ENCODE peak calls at places on chromosomes 5 and 9, in nine cellular contexts. M is HCT116, G is OCI-LY7, O is hepatocyte, K is MM.1S, S is GM23338, Q is PC-3, A is GM23248, C is SK-N-SH. L is an unnamed sample. For H3K9me2, the result is how much of the 10 kb centered on the place peaks cover.

GRCh38 chr5:67350185-67350584 is 153.6 kb upstream of the CD180 start:
- DNase-seq in C (no peak), M (no peak), O (no peak), A (peak), S (no peak), K (no peak), Q (no peak), G (no peak), L (no peak)

GRCh38 chr9:92151691-92152393 is 36.6 kb upstream of the SPTLC1 start:
- DNase-seq in C (peak), M (no peak), G (no peak), O (peak), A (peak), Q (peak), S (no peak), K (no peak), L (peak)

GRCh38 chr9:91530829-91531228 is 107.2 kb upstream of the NFIL3 start:
- DNase-seq in A (no peak), C (no peak), M (no peak), K (no peak), Q (no peak), O (no peak), S (no peak), G (no peak), L (no peak)

GRCh38 chr5:171318026-171318425 is 9.0 kb downstream of the TLX3 start:
- DNase-seq in S (peak), O (no peak), A (no peak), Q (no peak), C (no peak), G (no peak), K (no peak), M (no peak), L (no peak)

GRCh38 chr5:40413747-40414146 is 266.0 kb upstream of the PTGER4 start:
- DNase-seq in M (no peak), K (no peak), S (no peak), A (peak), C (no peak), G (no peak), O (no peak), Q (no peak), L (no peak)

GRCh38 chr5:54753034-54753433 is 232.4 kb downstream of the ESM1 start:
- DNase-seq in A (peak), G (peak), K (peak), C (no peak), O (no peak), M (no peak), Q (no peak), S (no peak), L (no peak)

GRCh38 chr9:133515240-133515610 is 9.5 kb downstream of the MYMK start:
- DNase-seq in A (no peak), K (no peak), S (no peak), O (no peak), Q (no peak), C (no peak), G (no peak), M (no peak), L (no peak)

GRCh38 chr9:115643948-115644727 is 509.5 kb upstream of the PAPPA start:
- DNase-seq in A (no peak), M (no peak), C (no peak), G (no peak), Q (no peak), K (no peak), S (no peak), O (no peak), L (no peak)

GRCh38 chr5:143516249-143516648 is 112.8 kb upstream of the NR3C1 start:
- DNase-seq in A (no peak), C (no peak), M (no peak), Q (no peak), S (no peak), K (peak), O (no peak), G (peak), L (no peak)

GRCh38 chr9:13002740-13003139 is 227.9 kb downstream of the LURAP1L start:
- DNase-seq in G (no peak), A (no peak), K (no peak), O (no peak), S (no peak), Q (no peak), C (no peak), M (no peak), L (no peak)

GRCh38 chr9:122265265-122265900 is 701 bp downstream of the MRRF start:
- DNase-seq in A (peak), Q (peak), M (peak), O (peak), C (no peak), S (peak), G (peak), K (peak), L (peak)

GRCh38 chr9:2936221-2936620 is 92.3 kb upstream of the PUM3 start:
- DNase-seq in C (no peak), S (no peak), G (no peak), M (no peak), A (no peak), O (no peak), K (no peak), Q (no peak), L (no peak)

GRCh38 chr9:19416143-19416542 is 7.3 kb downstream of the ACER2 start:
- DNase-seq in K (no peak), S (no peak), Q (no peak), G (no peak), C (no peak), A (peak), O (no peak), M (no peak), L (no peak)

GRCh38 chr9:137053944-137054931 is at the start of gene ENTPD2:
- DNase-seq in M (no peak), Q (peak), G (no peak), A (no peak), O (peak), S (peak), C (no peak), K (peak), L (peak)

GRCh38 chr5:154478224-154478565 is at the start of gene HAND1:
- DNase-seq in G (no peak), Q (no peak), A (peak), S (peak), O (peak), K (no peak), C (peak), M (peak), L (peak)

GRCh38 chr5:157473383-157474370 is 13.7 kb downstream of the NIPAL4 start:
- DNase-seq in A (peak), M (no peak), K (no peak), O (no peak), Q (no peak), S (no peak), C (no peak), G (no peak), L (no peak)

DNA sequence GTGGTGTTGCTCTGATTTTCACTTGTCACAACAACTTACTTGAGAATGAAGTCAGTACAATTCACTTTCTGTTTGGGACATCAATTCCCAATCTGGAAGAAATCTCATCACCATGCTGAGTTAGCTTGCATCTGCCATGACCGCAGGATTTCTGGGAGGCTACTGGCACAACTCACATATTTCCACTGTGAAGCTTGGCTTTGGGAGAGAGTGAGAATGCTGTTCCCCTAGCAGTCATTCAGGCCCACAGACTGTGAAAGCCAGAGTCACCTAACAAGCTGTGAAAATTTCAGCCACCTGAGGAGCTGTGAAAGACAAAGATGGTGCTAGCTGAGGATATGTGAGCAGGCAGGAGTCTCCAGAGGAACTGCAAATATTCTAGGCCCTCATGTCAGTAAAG is 365.2 kb upstream of the TUSC1 start:
- DNase-seq in Q (no peak), S (no peak), O (no peak), G (no peak), K (no peak), C (no peak), A (no peak), M (no peak), L (no peak)
- H3K9me2 ChIP-seq in Q (under half), S (under half), O (under half), G (under half), K (under half), C (under half), A (under half), M (under half), L (under half)

GRCh38 chr9:108903437-108904103 is 30.4 kb downstream of the ELP1 start:
- DNase-seq in K (no peak), A (no peak), S (no peak), O (no peak), G (no peak), C (no peak), Q (peak), M (no peak), L (no peak)
- H3K9me2 ChIP-seq in K (under half), A (under half), S (under half), O (under half), G (under half), C (under half), Q (under half), M (under half), L (under half)

GRCh38 chr5:35331941-35332340 is 101.7 kb upstream of the PRLR start:
- DNase-seq in G (no peak), S (no peak), K (no peak), O (no peak), A (peak), M (no peak), C (no peak), Q (no peak), L (no peak)
- H3K9me2 ChIP-seq in G (under half), S (under half), K (under half), O (under half), A (under half), M (under half), C (under half), Q (under half), L (under half)

GRCh38 chr5:135341696-135342095 is 57.3 kb downstream of the MACROH2A1 start:
- DNase-seq in S (no peak), M (no peak), A (no peak), Q (no peak), O (no peak), G (no peak), K (no peak), C (no peak), L (no peak)
- H3K9me2 ChIP-seq in S (under half), M (under half), A (under half), Q (under half), O (under half), G (under half), K (under half), C (under half), L (under half)

DNA sequence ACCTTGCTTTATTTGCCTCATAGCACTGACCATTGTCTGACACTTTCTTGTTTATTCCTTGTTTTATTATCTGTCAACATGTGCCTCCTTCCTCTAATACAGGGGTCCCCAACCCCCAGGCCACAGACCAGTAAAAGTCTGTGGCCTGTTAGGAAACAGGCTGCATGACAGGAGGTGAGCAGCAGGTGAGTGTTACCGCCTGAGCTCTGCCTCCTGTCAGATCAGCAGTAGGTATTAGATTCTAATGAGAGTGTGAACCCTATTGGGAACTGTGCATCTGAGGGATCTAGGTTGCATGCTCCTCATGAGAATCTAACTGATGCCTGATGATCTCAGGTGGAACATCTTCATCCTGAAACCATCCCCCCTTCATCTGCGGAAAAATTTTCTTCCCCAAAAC is 228.0 kb downstream of the HINT1 start:
- DNase-seq in C (no peak), G (no peak), Q (no peak), K (no peak), M (no peak), O (no peak), A (no peak), S (no peak), L (no peak)
- H3K9me2 ChIP-seq in C (under half), G (under half), Q (under half), K (under half), M (under half), O (under half), A (under half), S (under half), L (under half)

DNA sequence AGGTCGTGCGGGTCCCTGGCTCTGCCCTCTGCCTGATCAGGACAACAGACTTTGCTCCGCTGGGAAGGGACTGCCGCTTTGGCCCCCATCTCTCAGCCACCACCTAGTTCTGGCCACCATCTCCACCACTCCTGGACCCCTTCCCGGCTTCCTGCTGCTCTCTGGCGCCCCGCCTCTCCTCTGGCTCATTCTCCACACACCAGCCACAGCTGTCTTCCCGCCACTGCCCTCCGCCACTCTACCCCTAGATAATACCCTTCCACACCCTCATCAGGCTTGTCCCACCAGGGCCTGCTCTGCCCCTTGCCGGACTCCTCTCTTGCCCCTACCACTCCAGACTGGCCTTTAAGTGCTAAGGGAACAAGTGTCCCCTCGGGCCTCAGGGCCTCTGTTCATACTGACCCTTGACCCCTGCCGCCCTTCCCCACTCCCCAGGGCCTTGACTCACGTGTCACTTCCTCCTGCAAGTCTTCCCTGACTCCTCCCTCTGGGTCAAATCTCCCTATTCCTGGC is 3.0 kb upstream of the CDX1 start:
- DNase-seq in Q (no peak), O (no peak), G (no peak), C (no peak), M (no peak), A (peak), S (peak), K (no peak), L (no peak)
- H3K9me2 ChIP-seq in Q (under half), O (under half), G (under half), C (under half), M (under half), A (under half), S (under half), K (under half), L (under half)

L was measured in PC-9.